ENCODE peak calls at places on chromosomes 1 and 21, in eight cellular contexts. I is CD8-positive, alpha-beta T cell; T is heart left ventricle; X is cardiac muscle cell; E is Panc1; K is neuronal stem cell; A is GM06990; O is A673. H is an unnamed sample. For H3K27me3, the result is how much of the 10 kb centered on the place peaks cover.

GRCh38 chr1:27192039-27192529 is 37.2 kb upstream of the SLC9A1 start:
- DNase-seq in O (no peak), I (no peak), T (no peak), K (no peak), E (peak), X (no peak), A (no peak), H (no peak)

GRCh38 chr1:178183796-178184195 is 89.9 kb downstream of the RASAL2 start:
- DNase-seq in K (no peak), T (no peak), X (no peak), E (no peak), I (no peak), A (no peak), O (no peak), H (no peak)

GRCh38 chr1:34806396-34806795 is 13.6 kb downstream of the GJA4 start:
- DNase-seq in T (no peak), O (no peak), E (no peak), K (no peak), X (no peak), A (no peak), I (no peak), H (no peak)

GRCh38 chr1:74505889-74506288 is 6.5 kb downstream of the LRRC53 start:
- DNase-seq in K (no peak), T (no peak), O (no peak), I (no peak), X (no peak), A (no peak), E (no peak), H (no peak)

GRCh38 chr1:87478231-87478630 is 149.6 kb downstream of the LMO4 start:
- DNase-seq in I (no peak), A (no peak), O (peak), T (peak), K (no peak), E (no peak), X (peak), H (no peak)

GRCh38 chr1:46673749-46674182 is 2.1 kb downstream of the TEX38 start:
- DNase-seq in E (no peak), I (no peak), O (no peak), K (no peak), X (no peak), A (no peak), T (no peak), H (no peak)

GRCh38 chr1:244762629-244763028 is 72.8 kb upstream of the COX20 start:
- DNase-seq in K (no peak), X (no peak), T (no peak), I (no peak), A (no peak), E (no peak), O (no peak), H (no peak)

GRCh38 chr21:36681117-36681631 is 17.7 kb upstream of the SIM2 start:
- DNase-seq in O (no peak), E (no peak), K (no peak), X (no peak), T (no peak), I (no peak), A (no peak), H (no peak)

GRCh38 chr1:161182214-161182613 is 4.9 kb upstream of the B4GALT3 start:
- DNase-seq in A (peak), T (no peak), I (peak), E (no peak), O (no peak), K (no peak), X (no peak), H (no peak)

GRCh38 chr1:233897325-233898162 is 6.9 kb upstream of the SLC35F3 start:
- DNase-seq in T (no peak), A (peak), E (no peak), X (no peak), O (no peak), K (no peak), I (no peak), H (no peak)

GRCh38 chr1:1217621-1218523 is 3.9 kb upstream of the TNFRSF4 start:
- DNase-seq in A (no peak), X (no peak), K (no peak), E (no peak), T (no peak), O (peak), I (no peak), H (peak)

GRCh38 chr1:16138772-16139221 is 17.1 kb downstream of the EPHA2 start:
- DNase-seq in O (no peak), K (no peak), X (no peak), E (no peak), A (no peak), I (no peak), T (no peak), H (no peak)

GRCh38 chr1:62315387-62315786 is 3.8 kb downstream of the KANK4 start:
- DNase-seq in T (no peak), E (no peak), K (no peak), O (no peak), X (no peak), A (no peak), I (no peak), H (no peak)

DNA sequence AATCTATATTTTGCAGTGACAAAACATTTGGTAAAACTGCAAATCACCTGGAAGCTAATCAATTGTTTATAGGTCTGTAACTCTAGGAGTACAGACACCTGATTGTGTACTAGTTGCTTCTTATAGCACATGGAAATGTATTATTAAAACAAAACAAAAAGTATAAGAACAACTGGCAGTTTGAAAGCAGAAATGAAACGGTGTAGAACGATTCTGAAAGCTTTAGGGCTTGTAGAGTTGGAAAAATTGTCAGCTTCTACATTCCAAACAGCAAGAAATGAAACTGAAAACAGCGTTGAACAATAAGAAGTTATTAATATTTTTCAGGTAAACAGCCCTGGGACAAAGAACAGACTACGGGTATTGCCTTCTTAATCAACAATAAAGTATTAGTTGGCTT is 273.3 kb downstream of the OLFM3 start:
- DNase-seq in O (no peak), A (no peak), X (no peak), K (no peak), E (no peak), I (no peak), T (no peak), H (no peak)
- H3K27me3 ChIP-seq in O (under half), A (under half), X (under half), K (under half), E (under half), I (under half), T (under half), H (under half)

GRCh38 chr1:7046891-7047290 is 261.6 kb downstream of the CAMTA1 start:
- DNase-seq in K (no peak), X (no peak), E (no peak), A (no peak), T (no peak), I (no peak), O (no peak), H (no peak)

GRCh38 chr1:7046314-7046713 is 261.1 kb downstream of the CAMTA1 start:
- DNase-seq in O (peak), E (no peak), K (peak), I (no peak), X (peak), A (no peak), T (peak), H (peak)

GRCh38 chr1:7044471-7044805 is 259.2 kb downstream of the CAMTA1 start:
- DNase-seq in A (no peak), E (no peak), I (no peak), T (no peak), K (no peak), O (no peak), X (no peak), H (no peak)

GRCh38 chr1:7047866-7048265 is 262.6 kb downstream of the CAMTA1 start:
- DNase-seq in T (no peak), A (no peak), X (no peak), O (no peak), E (no peak), I (no peak), K (no peak), H (no peak)

DNA sequence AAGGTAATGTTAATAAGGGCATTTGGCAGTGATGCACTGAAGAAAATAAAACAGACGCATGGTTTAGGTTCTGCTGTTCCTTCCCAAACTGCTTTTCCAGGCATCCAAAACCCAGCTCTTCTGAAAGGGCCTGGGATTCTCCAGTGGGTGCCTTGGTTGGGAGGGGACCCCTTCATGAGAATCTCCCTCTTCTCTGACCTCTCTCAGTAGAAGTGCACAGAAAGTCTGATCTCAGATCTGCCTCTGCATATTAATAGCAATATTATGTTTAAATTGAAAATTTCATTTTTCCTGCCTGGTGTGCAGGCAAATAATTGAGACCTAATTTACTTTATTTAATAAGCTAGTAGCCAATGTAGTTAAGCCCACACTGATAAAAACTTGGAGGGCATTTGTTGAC is 260.6 kb downstream of the CAMTA1 start:
- DNase-seq in A (no peak), K (no peak), O (no peak), X (no peak), E (no peak), I (no peak), T (no peak), H (no peak)
- H3K4me3 ChIP-seq in A (no peak), K (no peak), O (no peak), X (no peak), E (no peak), I (no peak), T (no peak), H (no peak)

DNA sequence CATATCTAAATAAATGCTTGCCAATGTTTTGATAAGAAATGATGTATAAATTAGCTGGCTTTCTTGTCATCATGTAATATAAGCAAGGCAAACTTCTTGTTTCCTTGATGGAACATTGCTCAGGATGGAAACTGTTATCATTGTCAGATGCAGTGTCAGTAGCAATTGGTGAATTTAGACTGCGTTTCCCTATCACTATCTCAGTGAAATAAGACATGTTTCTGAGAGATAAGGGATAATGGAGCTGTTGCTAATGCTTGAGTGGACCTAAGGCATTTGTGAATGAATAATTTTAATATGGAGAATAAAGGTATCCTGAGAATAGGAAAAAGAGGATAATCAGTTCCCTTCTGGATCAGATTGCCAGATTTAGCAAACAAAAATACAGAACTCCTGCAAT is 160.8 kb downstream of the HLX start:
- DNase-seq in K (no peak), A (no peak), T (no peak), X (no peak), I (no peak), E (no peak), O (no peak), H (no peak)
- H3K27me3 ChIP-seq in K (under half), A (under half), T (under half), X (under half), I (under half), E (under half), O (under half), H (under half)

GRCh38 chr1:157133431-157133830 is 4.8 kb downstream of the ETV3 start:
- DNase-seq in K (no peak), A (no peak), E (no peak), T (no peak), X (no peak), I (peak), O (no peak), H (no peak)

GRCh38 chr1:157136133-157136532 is 2.1 kb downstream of the ETV3 start:
- DNase-seq in K (no peak), A (no peak), X (no peak), E (no peak), I (no peak), T (no peak), O (no peak), H (no peak)

GRCh38 chr1:157134442-157134841 is 3.8 kb downstream of the ETV3 start:
- DNase-seq in T (no peak), K (no peak), E (no peak), X (no peak), O (no peak), A (no peak), I (no peak), H (no peak)

GRCh38 chr1:157135646-157136045 is 2.5 kb downstream of the ETV3 start:
- DNase-seq in A (no peak), I (no peak), O (no peak), E (no peak), T (no peak), X (peak), K (no peak), H (no peak)

GRCh38 chr1:157135070-157135469 is 3.1 kb downstream of the ETV3 start:
- DNase-seq in X (no peak), T (no peak), K (no peak), I (no peak), A (no peak), O (no peak), E (no peak), H (no peak)
- H3K4me3 ChIP-seq in X (no peak), T (no peak), K (no peak), I (no peak), A (no peak), O (no peak), E (no peak), H (no peak)

GRCh38 chr1:6401673-6402072 is 8.1 kb upstream of the ACOT7 start:
- DNase-seq in O (no peak), K (no peak), I (no peak), A (no peak), E (no peak), X (no peak), T (no peak), H (no peak)

GRCh38 chr1:6393400-6394187 is at the start of gene ACOT7:
- DNase-seq in I (peak), E (no peak), O (peak), K (peak), T (peak), A (peak), X (peak), H (peak)

GRCh38 chr1:6396998-6397397 is 3.4 kb upstream of the ACOT7 start:
- DNase-seq in A (no peak), X (no peak), K (no peak), E (no peak), O (no peak), I (no peak), T (no peak), H (no peak)

GRCh38 chr1:6399294-6399693 is 5.7 kb upstream of the ACOT7 start:
- DNase-seq in A (no peak), X (no peak), T (no peak), K (no peak), I (no peak), O (no peak), E (no peak), H (no peak)

DNA sequence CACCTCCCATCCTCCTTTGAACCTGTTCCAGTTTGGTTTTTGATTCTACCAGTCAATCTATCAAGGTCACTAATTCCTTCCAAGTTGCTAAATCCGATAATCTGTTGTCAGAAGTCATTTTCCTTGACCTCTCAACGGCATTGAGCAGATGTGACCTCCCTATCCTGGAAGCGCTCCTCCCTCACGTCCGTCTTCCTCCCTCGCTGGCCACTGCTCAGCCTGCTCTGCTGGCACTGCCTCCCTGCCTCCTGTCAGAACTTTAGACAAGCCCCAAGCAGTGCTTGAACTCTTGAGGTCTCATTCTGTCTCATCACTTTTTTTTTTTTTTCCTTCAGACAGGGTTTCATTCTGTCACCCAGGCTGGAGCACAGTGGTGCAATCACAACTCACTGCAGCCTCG is 4.3 kb upstream of the ACOT7 start:
- DNase-seq in O (no peak), X (no peak), T (no peak), K (no peak), E (no peak), A (no peak), I (no peak), H (no peak)
- H3K27me3 ChIP-seq in O (under half), X (under half), T (under half), K (under half), E (under half), A (under half), I (under half), H (under half)

DNA sequence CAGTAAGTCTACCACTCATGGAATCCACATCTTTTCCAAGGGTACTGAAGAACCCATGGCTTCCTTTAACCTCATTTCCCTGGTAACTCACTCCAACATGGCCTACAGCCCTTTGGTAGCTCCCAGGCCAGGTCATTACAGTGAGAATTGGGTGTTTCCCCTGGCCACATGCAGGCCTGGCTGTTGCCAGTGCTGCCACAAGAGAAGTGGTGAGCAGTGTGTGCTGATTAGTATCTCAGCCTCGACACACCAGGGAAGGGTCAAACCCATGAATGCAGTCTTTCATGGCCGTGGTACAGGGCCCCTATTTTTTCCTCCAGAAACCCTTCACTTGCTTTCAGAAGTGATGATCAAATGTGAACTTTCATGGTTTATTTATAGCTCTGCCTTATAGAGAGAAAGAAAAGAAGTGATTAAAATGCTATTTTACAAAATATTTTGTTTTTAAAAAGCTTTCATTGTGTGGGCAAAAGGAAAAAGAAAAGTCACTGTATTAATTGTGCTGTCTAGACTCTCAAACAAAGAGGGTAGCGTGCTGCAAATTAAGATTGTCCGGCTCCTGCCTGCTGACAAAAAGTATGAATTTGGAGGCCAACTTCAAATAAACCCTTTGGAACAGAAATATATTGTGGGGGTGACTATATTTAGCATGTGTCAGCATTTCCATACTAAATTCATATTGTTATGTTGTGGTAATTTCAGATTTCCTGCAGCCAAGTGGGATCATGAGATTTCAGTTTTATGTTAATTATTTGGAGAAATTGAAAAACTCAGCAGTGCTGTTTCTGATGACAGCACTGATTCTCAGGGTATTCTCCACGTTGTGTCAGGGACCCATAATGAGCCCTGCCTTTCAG is 62.0 kb upstream of the HOOK1 start:
- DNase-seq in O (no peak), A (no peak), K (no peak), X (no peak), E (no peak), I (no peak), T (no peak), H (no peak)
- H3K4me3 ChIP-seq in O (no peak), A (no peak), K (no peak), X (no peak), E (no peak), I (no peak), T (no peak), H (no peak)